ENCODE peak calls at places on chromosomes 11 and 22, in five cellular contexts. T is mucosa of descending colon; K is tibial nerve; W is CD8-positive, alpha-beta T cell; M is adrenal gland. D is an unnamed sample.

GRCh38 chr11:26721967-26722366 is at the start of gene SLC5A12:
- DNase-seq in T (no peak), K (no peak), W (no peak), M (no peak), D (no peak)

GRCh38 chr11:14357843-14358728 is 897 bp downstream of the RRAS2 start:
- DNase-seq in W (peak; percentile 33), M (peak; percentile 51), K (no peak), T (peak; percentile 79), D (peak; percentile 90)

GRCh38 chr11:64086263-64086938 is 50.7 kb downstream of the FLRT1 start:
- DNase-seq in T (peak; percentile 45), W (no peak), K (peak; percentile 20), M (no peak), D (no peak)

GRCh38 chr11:111582163-111582562 is 20.1 kb upstream of the SIK2 start:
- DNase-seq in K (no peak), T (no peak), M (no peak), W (no peak), D (no peak)

GRCh38 chr11:17543574-17544180 is 539 bp downstream of the USH1C start:
- DNase-seq in W (no peak), K (no peak), M (no peak), T (peak; percentile 64), D (peak; percentile 64)

GRCh38 chr22:35462558-35463230 is 62.8 kb downstream of the MCM5 start:
- DNase-seq in K (no peak), M (no peak), W (no peak), T (no peak), D (no peak)

GRCh38 chr11:105553015-105553414 is 56.9 kb upstream of the GRIA4 start:
- DNase-seq in K (no peak), M (no peak), T (no peak), W (no peak), D (no peak)

GRCh38 chr22:37229012-37229804 is 14.9 kb downstream of the RAC2 start:
- DNase-seq in T (no peak), M (peak; percentile 80), W (peak; percentile 49), K (no peak), D (no peak)

GRCh38 chr22:24423519-24424000 is 3.8 kb upstream of the ADORA2A start:
- DNase-seq in K (no peak), M (peak; percentile 61), W (peak; percentile 60), T (peak; percentile 76), D (peak; percentile 88)

GRCh38 chr11:65391007-65391406 is 4.6 kb downstream of the FRMD8 start:
- DNase-seq in K (no peak), W (no peak), M (peak; percentile 65), T (no peak), D (peak; percentile 81)

GRCh38 chr22:46183733-46184132 is 33.4 kb downstream of the PPARA start:
- DNase-seq in M (no peak), W (no peak), T (no peak), K (no peak), D (no peak)

GRCh38 chr22:49788492-49788891 is 39.2 kb downstream of the BRD1 start:
- DNase-seq in M (peak; percentile 83), T (peak; percentile 63), W (no peak), K (peak; percentile 54), D (no peak)

GRCh38 chr22:39117585-39118191 is 20.6 kb downstream of the APOBEC3H start:
- DNase-seq in K (no peak), W (peak; percentile 77), T (peak; percentile 67), M (peak; percentile 73), D (peak; percentile 83)

GRCh38 chr11:29985248-29985647 is 31.6 kb downstream of the KCNA4 start:
- DNase-seq in M (no peak), W (no peak), T (no peak), K (no peak), D (no peak)

GRCh38 chr22:47283616-47284270 is 521.3 kb downstream of the TBC1D22A start:
- DNase-seq in K (no peak), M (no peak), W (no peak), T (no peak), D (no peak)

GRCh38 chr11:71240865-71241691 is 11.3 kb downstream of the SHANK2 start:
- DNase-seq in M (peak; percentile 43), K (peak; percentile 24), T (no peak), W (no peak), D (peak; percentile 53)

GRCh38 chr11:125285844-125286243 is 121.3 kb downstream of the PKNOX2 start:
- DNase-seq in K (no peak), T (no peak), M (no peak), W (no peak), D (no peak)

GRCh38 chr11:65381721-65382035 is 768 bp downstream of the SLC25A45 start:
- DNase-seq in W (no peak), M (peak; percentile 83), T (no peak), K (peak; percentile 33), D (peak; percentile 91)

GRCh38 chr11:61551630-61552029 is 29.2 kb downstream of the SYT7 start:
- DNase-seq in W (no peak), K (no peak), M (peak; percentile 56), T (no peak), D (no peak)
- TF ChIP-seq CTCF in W (no peak), K (no peak), M (no peak), T (no peak), D (no peak)

DNA sequence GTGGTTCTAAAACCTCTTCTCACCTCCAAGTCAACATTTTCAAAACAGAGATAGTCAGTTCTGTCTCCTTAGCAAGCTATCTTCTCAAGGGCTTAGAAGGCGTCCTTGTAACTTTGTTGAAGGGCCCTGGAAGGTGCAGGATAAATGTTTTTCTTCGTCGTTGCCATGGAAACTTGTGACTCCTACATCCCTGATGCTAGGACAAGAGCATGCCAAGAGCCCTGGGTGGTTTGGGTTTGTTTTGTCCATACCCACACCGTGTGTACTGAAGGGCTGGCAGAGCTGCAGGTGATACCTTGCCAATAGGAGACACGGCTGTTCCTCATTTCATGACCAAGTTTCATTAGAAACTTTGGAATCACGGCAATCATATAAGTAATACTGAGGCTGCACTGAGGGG is 81.6 kb downstream of the GALNT18 start:
- DNase-seq in W (no peak), M (no peak), T (no peak), K (no peak), D (no peak)
- H3K4me1 ChIP-seq in W (no peaks in the 10 kb centered on the region), M (peaks cover 32% of the 10 kb centered on the region), T (no peaks in the 10 kb centered on the region), K (peaks cover 29% of the 10 kb centered on the region), D (peaks cover 10% of the 10 kb centered on the region)

DNA sequence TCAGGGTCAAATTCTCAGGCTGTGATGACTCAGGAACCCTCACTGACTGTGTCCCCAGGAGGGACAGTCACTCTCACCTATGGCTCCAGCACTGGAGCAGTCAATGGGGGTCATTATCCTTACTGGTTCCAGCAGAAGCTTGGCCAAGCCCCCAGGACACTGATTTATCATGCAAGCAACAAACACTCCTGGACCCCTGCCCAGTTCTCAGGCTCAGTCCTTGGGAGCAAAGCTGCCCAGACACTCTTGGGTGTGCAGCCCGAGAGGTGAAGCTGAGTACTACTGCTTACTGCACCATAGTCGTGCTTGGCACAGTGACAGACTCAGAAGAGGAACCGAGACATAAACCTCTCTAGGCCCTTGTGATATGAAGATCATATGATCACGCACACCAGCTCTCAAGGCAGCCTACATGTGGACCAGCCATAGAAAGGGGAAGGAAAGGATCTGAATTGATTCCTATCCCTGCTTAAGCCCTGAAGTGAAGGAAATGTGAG is 58.2 kb downstream of the ZNF280B start:
- DNase-seq in T (no peak), M (peak; percentile 73), W (no peak), K (peak; percentile 14), D (no peak)
- TF ChIP-seq CTCF in T (no peak), M (peak; percentile 18), W (no peak), K (no peak), D (no peak)

GRCh38 chr11:23288001-23288783 is 427.9 kb upstream of the CCDC179 start:
- DNase-seq in T (no peak), W (no peak), M (peak; percentile 33), K (no peak), D (no peak)
- H3K4me1 ChIP-seq in T (no peaks in the 10 kb centered on the region), W (no peaks in the 10 kb centered on the region), M (no peaks in the 10 kb centered on the region), K (no peaks in the 10 kb centered on the region), D (no peaks in the 10 kb centered on the region)

DNA sequence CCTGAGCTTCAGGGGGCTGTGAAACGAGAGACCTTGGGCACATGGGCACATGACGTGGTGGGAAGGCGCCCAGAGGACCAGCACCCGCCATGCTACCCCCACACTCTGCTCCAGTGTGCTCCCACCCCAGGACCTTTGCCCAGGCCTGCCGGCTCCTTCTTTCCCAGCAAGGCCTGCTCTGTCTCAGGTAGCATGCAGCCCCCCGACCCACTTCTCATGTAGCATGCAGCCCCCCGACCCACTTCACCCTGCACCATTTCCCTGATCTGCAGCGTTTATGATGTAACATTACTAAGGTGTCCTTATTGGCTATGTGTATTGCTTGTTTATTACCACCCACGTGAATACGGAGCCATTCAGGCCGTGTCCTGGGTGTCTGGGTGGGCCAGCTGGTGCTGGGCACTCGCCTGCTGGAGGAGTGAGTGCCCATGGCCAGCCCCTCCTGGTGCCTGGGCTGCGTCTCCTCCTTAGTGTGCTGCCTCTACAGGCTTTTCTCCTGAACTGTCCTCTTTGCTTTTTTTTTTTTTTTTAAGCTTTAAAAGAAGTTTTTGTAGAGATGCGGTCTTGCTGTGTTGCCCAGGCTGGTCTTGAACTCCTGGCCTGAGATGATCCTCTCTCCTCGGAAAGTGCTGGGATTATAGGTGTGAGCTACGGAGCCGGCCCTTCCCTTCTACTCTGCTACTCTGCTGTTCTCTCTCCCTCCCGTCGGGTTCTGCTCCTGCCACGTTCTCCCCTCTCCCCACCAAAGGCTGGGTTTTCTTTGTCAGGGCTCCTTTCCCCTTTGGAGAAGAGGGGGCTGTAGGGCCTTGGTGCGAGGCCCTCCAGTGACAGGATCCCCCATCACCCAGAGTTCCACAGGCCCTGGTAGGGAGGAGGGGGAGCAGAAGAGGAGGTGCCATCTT is 29.4 kb downstream of the LRP5 start:
- DNase-seq in T (no peak), K (no peak), W (no peak), M (no peak), D (no peak)
- TF ChIP-seq CTCF in T (no peak), K (no peak), W (no peak), M (no peak), D (peak; percentile 30)

GRCh38 chr11:75349540-75350116 is 1.8 kb downstream of the ARRB1 start:
- DNase-seq in M (peak; percentile 41), W (no peak), T (peak; percentile 61), K (no peak), D (peak; percentile 76)

GRCh38 chr11:75352417-75353206 is 1.2 kb upstream of the ARRB1 start:
- DNase-seq in M (peak; percentile 57), W (peak; percentile 54), T (peak; percentile 25), K (no peak), D (peak; percentile 38)

GRCh38 chr11:75350743-75351540 is 519 bp downstream of the ARRB1 start:
- DNase-seq in K (peak; percentile 28), M (peak; percentile 63), W (peak; percentile 38), T (peak; percentile 77), D (peak; percentile 87)

GRCh38 chr11:75350122-75350742 is 1.2 kb downstream of the ARRB1 start:
- DNase-seq in K (no peak), W (no peak), T (no peak), M (no peak), D (peak; percentile 46)

DNA sequence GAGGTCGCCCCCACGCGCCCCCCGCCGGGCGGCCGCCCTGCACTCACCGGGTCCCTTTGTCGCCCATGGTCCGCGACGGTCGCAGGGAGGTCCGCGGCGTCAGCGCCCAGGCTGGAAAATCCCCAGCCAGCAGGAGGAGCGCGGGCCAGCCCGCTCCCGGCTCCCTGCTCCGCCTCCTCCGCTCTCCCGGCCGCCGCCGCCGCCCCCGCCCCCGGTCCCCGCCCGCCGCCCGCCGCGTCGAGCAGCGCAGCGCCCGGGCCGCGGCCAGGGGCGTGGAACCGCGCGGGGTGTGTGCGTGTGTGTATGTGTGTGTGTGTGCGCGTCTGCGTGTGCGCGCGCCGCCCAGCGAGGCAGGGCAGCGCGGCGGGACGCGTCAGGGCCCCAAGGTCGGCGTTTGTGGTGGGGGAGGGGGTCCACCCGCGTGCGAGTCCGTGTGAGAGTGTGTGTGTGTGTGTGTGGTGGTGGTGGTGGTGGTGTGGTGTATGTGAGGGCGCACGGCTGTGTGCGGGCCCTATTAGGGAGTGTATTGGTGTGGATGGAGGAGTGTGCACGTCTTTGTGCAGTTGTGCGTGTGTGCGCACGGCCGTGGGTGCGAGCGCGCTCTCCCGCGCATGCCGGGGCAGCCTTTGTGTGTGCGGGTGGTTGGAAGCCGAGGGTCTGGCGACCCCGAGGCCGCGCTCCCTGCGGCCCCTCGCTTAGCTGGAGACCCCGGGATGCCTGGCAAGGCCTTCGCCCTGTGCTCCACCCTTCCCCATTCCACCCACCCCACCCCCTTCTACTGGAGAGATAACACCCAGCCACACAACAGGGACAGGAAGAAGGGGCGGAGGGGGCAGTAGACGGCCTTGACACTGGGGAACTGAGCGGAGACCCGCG is at the start of gene ARRB1:
- DNase-seq in W (peak; percentile 55), K (peak; percentile 30), M (peak; percentile 64), T (peak; percentile 89), D (peak; percentile 96)
- H3K4me1 ChIP-seq in W (peaks cover 62% of the 10 kb centered on the region), K (peaks cover 32% of the 10 kb centered on the region), M (peaks cover 45% of the 10 kb centered on the region), T (peaks cover 39% of the 10 kb centered on the region), D (peaks cover 19% of the 10 kb centered on the region)